ENCODE peak calls at places on chromosomes 6 and 20, in eight cellular contexts. D is stimulated activated CD8-positive, alpha-beta memory T cell treated with anti-CD3 and anti-CD28 coated beads, Interleukin-12 subunit alpha, Interleukin-12 subunit beta, amount 100 ng/mL, for 4 hours; M is IMR-90; Q is fibroblast of mammary gland; K is left colon; T is NCI-H524; H is globus pallidus; F is GM06990. Z is an unnamed sample.

GRCh38 chr6:27668442-27669275 is 195.8 kb upstream of the ZNF184 start:
- DNase-seq in D (no peak), M (peak; percentile 77), Q (peak; percentile 73), K (peak; percentile 46), T (peak; percentile 34), H (no peak), F (peak; percentile 79), Z (peak; percentile 85)

GRCh38 chr6:107154131-107154906 is 39.0 kb upstream of the BEND3 start:
- DNase-seq in D (no peak), M (no peak), Q (no peak), K (peak; percentile 49), T (no peak), H (no peak), F (no peak), Z (no peak)

GRCh38 chr6:119313937-119314893 is 35.3 kb downstream of the MAN1A1 start:
- DNase-seq in D (no peak), M (no peak), Q (no peak), K (peak; percentile 20), T (no peak), H (no peak), F (peak; percentile 60), Z (no peak)

GRCh38 chr20:48618631-48619030 is 209.2 kb downstream of the PREX1 start:
- DNase-seq in D (no peak), M (no peak), Q (no peak), K (no peak), T (no peak), H (no peak), F (no peak), Z (no peak)

GRCh38 chr6:15350386-15351083 is 104.7 kb downstream of the JARID2 start:
- DNase-seq in D (no peak), M (no peak), Q (no peak), K (no peak), T (no peak), H (no peak), F (no peak), Z (no peak)

GRCh38 chr20:34559311-34560140 is 1.0 kb downstream of the MAP1LC3A start:
- DNase-seq in D (no peak), M (no peak), Q (no peak), K (no peak), T (no peak), H (peak; percentile 43), F (no peak), Z (no peak)

GRCh38 chr6:34272022-34272926 is 23.5 kb upstream of the SMIM29 start:
- DNase-seq in D (no peak), M (no peak), Q (no peak), K (no peak), T (no peak), H (no peak), F (no peak), Z (no peak)

GRCh38 chr6:19410477-19410876 is 426.7 kb upstream of the ID4 start:
- DNase-seq in D (no peak), M (peak; percentile 51), Q (peak; percentile 65), K (no peak), T (no peak), H (no peak), F (no peak), Z (no peak)

GRCh38 chr6:163585932-163586437 is 171.5 kb downstream of the QKI start:
- DNase-seq in D (no peak), M (peak; percentile 93), Q (peak; percentile 93), K (no peak), T (no peak), H (no peak), F (no peak), Z (no peak)

GRCh38 chr6:130625825-130626500 is 201.2 kb upstream of the SMLR1 start:
- DNase-seq in D (no peak), M (peak; percentile 44), Q (peak; percentile 81), K (no peak), T (no peak), H (no peak), F (peak; percentile 50), Z (no peak)

GRCh38 chr20:36823126-36823525 is 49.6 kb upstream of the DSN1 start:
- DNase-seq in D (no peak), M (no peak), Q (no peak), K (no peak), T (no peak), H (no peak), F (no peak), Z (no peak)

GRCh38 chr6:5411414-5411813 is 150.1 kb downstream of the FARS2 start:
- DNase-seq in D (no peak), M (no peak), Q (no peak), K (no peak), T (no peak), H (no peak), F (no peak), Z (no peak)

GRCh38 chr6:45965007-45965406 is 50.7 kb downstream of the CLIC5 start:
- DNase-seq in D (no peak), M (no peak), Q (peak; percentile 46), K (no peak), T (no peak), H (no peak), F (no peak), Z (no peak)

GRCh38 chr6:13242590-13242989 is 85.7 kb downstream of the TBC1D7 start:
- DNase-seq in D (no peak), M (no peak), Q (no peak), K (no peak), T (no peak), H (no peak), F (no peak), Z (no peak)

GRCh38 chr6:149484733-149485700 is at the start of gene ZC3H12D:
- DNase-seq in D (peak; percentile 49), M (peak; percentile 33), Q (peak; percentile 37), K (peak; percentile 82), T (no peak), H (no peak), F (peak; percentile 83), Z (no peak)

GRCh38 chr6:74851598-74851997 is 354.3 kb downstream of the COL12A1 start:
- DNase-seq in D (no peak), M (peak; percentile 60), Q (peak; percentile 81), K (no peak), T (no peak), H (no peak), F (no peak), Z (no peak)